ENCODE peak calls at places on chromosomes 1 and 21, in seven cellular contexts. E is breast epithelium, K is small intestine, H is heart left ventricle, W is dorsolateral prefrontal cortex, F is epithelial cell of prostate, I is RWPE1. N is an unnamed sample.

GRCh38 chr1:3237570-3237969 is 168.6 kb downstream of the PRDM16 start:
- DNase-seq in W (no peak), K (peak; percentile 62), E (no peak), H (no peak), I (no peak), F (no peak), N (no peak)

GRCh38 chr1:1419812-1420653 is 1.0 kb downstream of the ANKRD65 start:
- DNase-seq in W (no peak), I (no peak), H (no peak), K (no peak), F (no peak), E (no peak), N (no peak)

GRCh38 chr1:54425152-54425584 is 19.0 kb upstream of the SSBP3 start:
- DNase-seq in W (no peak), I (no peak), K (peak; percentile 80), F (no peak), H (no peak), E (no peak), N (no peak)

GRCh38 chr1:1782399-1783221 is 4.3 kb upstream of the NADK start:
- DNase-seq in H (peak; percentile 62), I (peak; percentile 64), K (peak; percentile 88), E (no peak), F (no peak), W (no peak), N (peak; percentile 60)

GRCh38 chr1:227945891-227946623 is 1.7 kb downstream of the WNT9A start:
- DNase-seq in E (peak; percentile 82), H (peak; percentile 57), F (peak; percentile 68), W (no peak), I (peak; percentile 93), K (peak; percentile 80), N (peak; percentile 51)

GRCh38 chr1:230728710-230729392 is 14.9 kb upstream of the AGT start:
- DNase-seq in H (no peak), I (no peak), E (no peak), K (peak; percentile 85), F (no peak), W (no peak), N (peak; percentile 45)

GRCh38 chr1:54335396-54336056 is 70.7 kb downstream of the SSBP3 start:
- DNase-seq in F (no peak), H (peak; percentile 76), W (no peak), I (peak; percentile 75), K (no peak), E (no peak), N (peak; percentile 47)

GRCh38 chr1:158972841-158973240 is 36.9 kb upstream of the IFI16 start:
- DNase-seq in H (no peak), I (no peak), F (no peak), K (no peak), W (no peak), E (no peak), N (no peak)

GRCh38 chr1:43513471-43514173 is 17.1 kb upstream of the PTPRF start:
- DNase-seq in E (no peak), H (no peak), K (no peak), I (no peak), W (no peak), F (no peak), N (no peak)

GRCh38 chr21:36193200-36193599 is 36.6 kb downstream of the DOP1B start:
- DNase-seq in H (no peak), F (peak; percentile 48), I (peak; percentile 36), W (no peak), E (no peak), K (no peak), N (no peak)

GRCh38 chr21:34702341-34702807 is 33.6 kb downstream of the CLIC6 start:
- DNase-seq in W (no peak), H (no peak), I (peak; percentile 60), K (no peak), F (peak; percentile 22), E (no peak), N (peak; percentile 25)

GRCh38 chr1:183331095-183331742 is 87.0 kb downstream of the NMNAT2 start:
- DNase-seq in H (no peak), K (no peak), W (no peak), I (no peak), E (no peak), F (no peak), N (no peak)

GRCh38 chr1:147264158-147264768 is 21.8 kb downstream of the CHD1L start:
- DNase-seq in E (no peak), F (no peak), I (peak; percentile 34), W (no peak), H (no peak), K (no peak), N (no peak)

GRCh38 chr1:174768949-174769348 is 230.8 kb upstream of the CACYBP start:
- DNase-seq in F (no peak), I (no peak), H (no peak), K (no peak), E (no peak), W (no peak), N (no peak)

GRCh38 chr21:41501919-41502318 is 6.0 kb downstream of the TMPRSS2 start:
- DNase-seq in E (no peak), K (peak; percentile 61), F (no peak), I (no peak), W (no peak), H (no peak), N (no peak)

GRCh38 chr1:166839600-166840308 is 479 bp downstream of the POGK start:
- DNase-seq in K (peak; percentile 62), W (no peak), F (no peak), H (peak; percentile 65), I (peak; percentile 33), E (peak; percentile 60), N (peak; percentile 43)

GRCh38 chr1:11951901-11952300 is 17.4 kb downstream of the PLOD1 start:
- DNase-seq in I (no peak), H (no peak), F (no peak), E (no peak), K (no peak), W (no peak), N (no peak)

GRCh38 chr1:209610378-209610905 is 26.9 kb downstream of the CAMK1G start:
- DNase-seq in I (no peak), W (no peak), E (no peak), F (no peak), K (no peak), H (no peak), N (no peak)

GRCh38 chr1:209607795-209608178 is 24.3 kb downstream of the CAMK1G start:
- DNase-seq in F (no peak), E (no peak), W (no peak), H (no peak), K (no peak), I (no peak), N (no peak)

GRCh38 chr1:209609403-209610377 is 26.2 kb downstream of the CAMK1G start:
- DNase-seq in F (no peak), K (peak; percentile 63), W (peak; percentile 83), H (no peak), E (no peak), I (no peak), N (no peak)

GRCh38 chr1:209603877-209604276 is 20.4 kb downstream of the CAMK1G start:
- DNase-seq in I (no peak), H (no peak), W (no peak), F (no peak), E (no peak), K (no peak), N (no peak)

DNA sequence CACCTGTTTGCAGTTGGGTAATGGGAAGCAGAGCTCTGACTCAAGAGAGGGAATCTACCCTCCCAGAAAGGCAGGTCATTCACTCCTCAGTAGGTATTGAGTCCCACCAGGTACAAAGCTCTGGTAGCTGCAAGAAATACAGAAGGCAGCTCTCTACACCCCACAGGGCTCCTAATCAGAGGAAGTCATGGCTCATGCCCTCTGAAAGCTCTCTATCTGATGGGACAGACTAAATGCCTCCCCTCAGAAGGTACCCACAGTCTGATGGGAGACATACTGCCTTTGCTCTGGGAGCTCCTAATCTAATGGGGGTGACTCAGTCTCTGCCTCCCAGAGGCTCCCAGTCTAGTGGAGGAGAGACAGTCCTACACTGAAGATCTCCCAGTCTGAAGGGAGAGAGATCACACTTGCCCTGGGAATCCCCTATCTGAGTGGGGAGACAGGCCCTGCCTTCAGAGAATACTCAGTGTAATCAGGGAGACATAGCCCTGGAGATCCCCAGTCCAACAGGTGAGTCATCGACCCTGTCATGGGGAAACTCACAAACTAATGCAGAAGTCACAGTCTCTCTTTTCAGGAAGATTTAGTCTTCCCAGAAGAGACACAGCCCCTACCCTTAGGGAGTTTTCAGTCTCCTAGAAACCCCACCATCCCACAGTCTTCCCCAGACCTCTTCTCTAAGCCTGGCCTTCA is 23.7 kb downstream of the CAMK1G start:
- DNase-seq in K (peak; percentile 27), I (peak; percentile 70), W (no peak), F (no peak), H (no peak), E (no peak), N (no peak)
- H3K27ac ChIP-seq in K (no peak overlapping the region), I (no peak overlapping the region), W (peak overlapping the region; percentile 70), F (peak overlapping the region; percentile 60), H (no peak overlapping the region), E (no peak overlapping the region), N (no peak overlapping the region)

DNA sequence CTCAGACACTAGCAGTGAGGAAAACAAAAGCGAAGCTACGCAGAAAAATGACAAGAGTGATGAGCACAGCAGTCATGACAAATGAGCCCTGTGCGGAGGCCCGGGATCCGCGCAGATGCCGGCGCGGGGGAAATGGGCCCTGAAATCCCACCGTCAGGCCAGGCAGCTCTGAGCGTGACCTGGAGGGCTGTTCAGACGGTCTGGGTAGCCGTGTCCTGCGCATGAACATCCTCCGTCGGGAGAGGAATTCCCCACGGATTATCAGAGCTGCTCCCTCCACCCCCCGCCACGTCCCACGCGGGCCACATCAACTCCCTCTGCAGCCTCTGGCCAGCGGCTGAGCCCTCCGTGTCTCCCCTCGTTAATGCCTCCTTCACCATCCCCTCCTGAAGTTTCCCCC is 15.2 kb downstream of the PDE9A start:
- DNase-seq in K (no peak), E (no peak), I (no peak), F (no peak), H (no peak), W (no peak), N (no peak)
- H3K27ac ChIP-seq in K (no peak overlapping the region), E (no peak overlapping the region), I (no peak overlapping the region), F (no peak overlapping the region), H (no peak overlapping the region), W (no peak overlapping the region), N (no peak overlapping the region)

DNA sequence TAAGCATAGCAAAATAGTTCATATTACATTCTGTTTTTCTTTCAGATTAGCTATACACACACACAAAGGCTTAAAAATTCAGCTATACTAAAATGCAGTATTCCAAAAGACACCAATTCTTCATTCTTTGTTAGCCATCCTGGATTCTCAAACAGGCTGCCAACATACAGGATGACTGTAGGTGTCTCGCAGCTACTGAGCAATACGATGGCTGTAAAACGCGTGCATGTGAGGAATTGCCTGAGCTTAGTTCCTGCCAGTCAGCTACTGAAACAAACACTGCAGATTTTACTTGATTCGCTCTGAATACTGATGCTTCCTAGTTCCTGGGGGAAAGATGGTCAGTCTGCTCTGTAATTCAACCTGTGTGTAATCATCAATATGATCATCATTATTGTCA is 24.7 kb upstream of the HMGN1 start:
- DNase-seq in I (peak; percentile 30), H (no peak), W (no peak), F (no peak), K (peak; percentile 64), E (no peak), N (no peak)
- H3K27ac ChIP-seq in I (no peak overlapping the region), H (no peak overlapping the region), W (no peak overlapping the region), F (no peak overlapping the region), K (no peak overlapping the region), E (no peak overlapping the region), N (no peak overlapping the region)

DNA sequence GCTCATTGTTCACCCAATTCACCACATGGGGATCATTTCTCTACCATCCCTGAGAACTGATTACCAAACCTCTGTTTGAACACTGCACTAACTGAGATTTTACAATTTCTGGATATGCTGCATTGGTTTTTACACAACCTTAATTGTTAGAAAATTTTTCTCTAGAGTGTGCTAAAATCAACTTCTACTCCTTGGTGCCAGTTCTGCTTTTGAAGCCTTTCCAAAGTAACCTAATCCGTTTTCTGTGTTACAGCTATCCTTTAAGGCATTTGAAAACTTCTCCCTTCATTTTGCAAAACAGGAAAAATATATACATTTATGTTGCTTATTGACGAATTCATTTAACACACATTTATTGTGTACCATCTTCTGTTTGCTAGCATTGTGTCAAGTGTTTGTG is 23.7 kb downstream of the SMAP2 start:
- DNase-seq in E (no peak), F (no peak), K (no peak), W (no peak), H (no peak), I (no peak), N (no peak)
- H3K27ac ChIP-seq in E (no peak overlapping the region), F (no peak overlapping the region), K (peak overlapping the region; percentile 48), W (peak overlapping the region; percentile 87), H (no peak overlapping the region), I (no peak overlapping the region), N (peak overlapping the region; percentile 6)